ENCODE peak calls at places on chromosomes 1 and 21, in nine cellular contexts. V, C, Z, L, X, B, A, M and Q are unnamed samples.

GRCh38 chr1:198677027-198677426 is 38.2 kb downstream of the PTPRC start:
- DNase-seq in X (no peak), C (peak), A (no peak), B (no peak), L (no peak), Z (no peak), V (no peak), M (peak), Q (peak)

GRCh38 chr1:202416641-202417040 is 68.1 kb downstream of the PPP1R12B start:
- DNase-seq in A (no peak), X (no peak), C (no peak), B (no peak), M (no peak), L (no peak), Z (no peak), V (no peak), Q (no peak)

GRCh38 chr1:29239142-29239541 is 2.8 kb downstream of the PTPRU start:
- DNase-seq in A (no peak), B (no peak), Z (no peak), X (no peak), M (no peak), C (peak), V (no peak), L (peak), Q (peak)

GRCh38 chr1:218930472-218930871 is 243.2 kb upstream of the LYPLAL1 start:
- DNase-seq in M (no peak), C (no peak), Z (no peak), X (no peak), L (no peak), B (no peak), V (no peak), A (no peak), Q (no peak)

GRCh38 chr1:153277852-153278251 is 18.4 kb downstream of the LORICRIN start:
- DNase-seq in C (peak), V (no peak), A (no peak), M (no peak), B (no peak), X (no peak), Z (peak), L (peak), Q (peak)

GRCh38 chr1:78691995-78692747 is 42.5 kb downstream of the IFI44 start:
- DNase-seq in M (peak), Z (no peak), B (no peak), A (no peak), L (no peak), C (peak), X (no peak), V (no peak), Q (peak)

GRCh38 chr1:48875736-48876135 is 99.0 kb upstream of the BEND5 start:
- DNase-seq in B (no peak), V (no peak), M (no peak), Z (peak), C (no peak), X (no peak), A (no peak), L (no peak), Q (no peak)

GRCh38 chr1:64920936-64921589 is 45.3 kb downstream of the JAK1 start:
- DNase-seq in Z (no peak), M (no peak), C (peak), L (no peak), X (no peak), V (no peak), A (no peak), B (peak), Q (peak)

GRCh38 chr1:44534771-44535170 is 129.7 kb downstream of the RNF220 start:
- DNase-seq in L (no peak), V (no peak), B (no peak), Z (no peak), M (no peak), A (no peak), C (no peak), X (no peak), Q (no peak)

GRCh38 chr1:212291505-212292134 is 6.4 kb downstream of the PPP2R5A start:
- DNase-seq in L (no peak), X (no peak), M (peak), A (peak), Z (peak), V (no peak), B (no peak), C (peak), Q (peak)

GRCh38 chr1:65001238-65001792 is 35.0 kb upstream of the JAK1 start:
- DNase-seq in C (no peak), B (no peak), V (peak), L (no peak), M (peak), Z (no peak), X (peak), A (peak), Q (no peak)

GRCh38 chr1:246691622-246692495 is 32.4 kb upstream of the SCCPDH start:
- DNase-seq in M (no peak), V (no peak), C (no peak), L (no peak), X (no peak), Z (no peak), B (no peak), A (no peak), Q (no peak)

GRCh38 chr1:3186526-3186921 is 117.5 kb downstream of the PRDM16 start:
- DNase-seq in B (peak), A (peak), Z (no peak), X (peak), M (no peak), V (no peak), L (no peak), C (no peak), Q (no peak)

GRCh38 chr21:41659791-41660560 is 106.9 kb downstream of the RIPK4 start:
- DNase-seq in C (peak), L (peak), B (peak), X (peak), Z (no peak), V (no peak), A (no peak), M (no peak), Q (no peak)